ENCODE peak calls at places on chromosomes 1 and 21, in six cellular contexts. Q is mammary epithelial cell, G is retinal pigment epithelial cell, X is body of pancreas, E is endothelial cell, A is AG04450. S is an unnamed sample.

GRCh38 chr1:75587692-75588091 is 23.2 kb downstream of the SLC44A5 start:
- DNase-seq in Q (no peak), G (no peak), X (no peak), E (no peak), A (no peak), S (no peak)

GRCh38 chr1:72284398-72285073 is 2.2 kb upstream of the NEGR1 start:
- DNase-seq in Q (peak), G (peak), X (peak), E (peak), A (peak), S (peak)

GRCh38 chr1:2304921-2305681 is 77.0 kb downstream of the SKI start:
- DNase-seq in Q (no peak), G (no peak), X (no peak), E (no peak), A (no peak), S (no peak)

GRCh38 chr1:153542956-153543737 is 2.4 kb upstream of the S100A5 start:
- DNase-seq in Q (no peak), G (no peak), X (no peak), E (no peak), A (no peak), S (no peak)

GRCh38 chr21:15379776-15380175 is 315.0 kb upstream of the NRIP1 start:
- DNase-seq in Q (peak), G (peak), X (no peak), E (no peak), A (no peak), S (no peak)

GRCh38 chr1:45843474-45843905 is 40.1 kb downstream of the MAST2 start:
- DNase-seq in Q (no peak), G (no peak), X (no peak), E (no peak), A (no peak), S (peak)

GRCh38 chr1:234706199-234706598 is 96.2 kb upstream of the IRF2BP2 start:
- DNase-seq in Q (no peak), G (no peak), X (no peak), E (no peak), A (no peak), S (no peak)

GRCh38 chr1:154014154-154014910 is 23.8 kb downstream of the RPS27 start:
- DNase-seq in Q (peak), G (no peak), X (no peak), E (no peak), A (no peak), S (peak)

GRCh38 chr1:244164563-244164890 is 113.4 kb downstream of the ZBTB18 start:
- DNase-seq in Q (no peak), G (no peak), X (no peak), E (no peak), A (no peak), S (no peak)

GRCh38 chr1:204207136-204207616 is 6.6 kb downstream of the GOLT1A start:
- DNase-seq in Q (peak), G (no peak), X (peak), E (peak), A (no peak), S (peak)

GRCh38 chr1:167491586-167492408 is 26.5 kb downstream of the CD247 start:
- DNase-seq in Q (no peak), G (no peak), X (no peak), E (no peak), A (no peak), S (no peak)

GRCh38 chr1:206467915-206468314 is 2.4 kb upstream of the IKBKE start:
- DNase-seq in Q (no peak), G (no peak), X (peak), E (no peak), A (no peak), S (peak)

GRCh38 chr1:193543259-193543658 is 356.8 kb upstream of the B3GALT2 start:
- DNase-seq in Q (no peak), G (no peak), X (no peak), E (no peak), A (no peak), S (no peak)

GRCh38 chr21:28537371-28538079 is 455.2 kb downstream of the LTN1 start:
- DNase-seq in Q (peak), G (peak), X (no peak), E (no peak), A (peak), S (peak)

GRCh38 chr1:155183775-155184221 is 10.1 kb downstream of the TRIM46 start:
- DNase-seq in Q (no peak), G (no peak), X (no peak), E (no peak), A (no peak), S (no peak)

GRCh38 chr1:77081834-77082233 is 137.4 kb downstream of the PIGK start:
- DNase-seq in Q (no peak), G (no peak), X (no peak), E (no peak), A (no peak), S (no peak)

GRCh38 chr1:208829601-208830000 is 585.4 kb upstream of the PLXNA2 start:
- DNase-seq in Q (peak), G (no peak), X (no peak), E (no peak), A (no peak), S (no peak)

GRCh38 chr1:162632234-162632666 is at the start of gene DDR2:
- DNase-seq in Q (no peak), G (no peak), X (peak), E (no peak), A (peak), S (peak)

GRCh38 chr1:40789675-40790430 is 6.3 kb downstream of the KCNQ4 start:
- DNase-seq in Q (no peak), G (no peak), X (no peak), E (no peak), A (no peak), S (no peak)

GRCh38 chr1:32606972-32607371 is 43.4 kb downstream of the ZBTB8OS start:
- DNase-seq in Q (no peak), G (no peak), X (no peak), E (no peak), A (no peak), S (no peak)

GRCh38 chr1:32613472-32613871 is 36.9 kb downstream of the ZBTB8OS start:
- DNase-seq in Q (no peak), G (no peak), X (no peak), E (no peak), A (no peak), S (no peak)

GRCh38 chr1:32611859-32612188 is 38.5 kb downstream of the ZBTB8OS start:
- DNase-seq in Q (no peak), G (no peak), X (no peak), E (no peak), A (no peak), S (no peak)

GRCh38 chr1:32609180-32609579 is 41.2 kb downstream of the ZBTB8OS start:
- DNase-seq in Q (no peak), G (no peak), X (no peak), E (no peak), A (no peak), S (no peak)

DNA sequence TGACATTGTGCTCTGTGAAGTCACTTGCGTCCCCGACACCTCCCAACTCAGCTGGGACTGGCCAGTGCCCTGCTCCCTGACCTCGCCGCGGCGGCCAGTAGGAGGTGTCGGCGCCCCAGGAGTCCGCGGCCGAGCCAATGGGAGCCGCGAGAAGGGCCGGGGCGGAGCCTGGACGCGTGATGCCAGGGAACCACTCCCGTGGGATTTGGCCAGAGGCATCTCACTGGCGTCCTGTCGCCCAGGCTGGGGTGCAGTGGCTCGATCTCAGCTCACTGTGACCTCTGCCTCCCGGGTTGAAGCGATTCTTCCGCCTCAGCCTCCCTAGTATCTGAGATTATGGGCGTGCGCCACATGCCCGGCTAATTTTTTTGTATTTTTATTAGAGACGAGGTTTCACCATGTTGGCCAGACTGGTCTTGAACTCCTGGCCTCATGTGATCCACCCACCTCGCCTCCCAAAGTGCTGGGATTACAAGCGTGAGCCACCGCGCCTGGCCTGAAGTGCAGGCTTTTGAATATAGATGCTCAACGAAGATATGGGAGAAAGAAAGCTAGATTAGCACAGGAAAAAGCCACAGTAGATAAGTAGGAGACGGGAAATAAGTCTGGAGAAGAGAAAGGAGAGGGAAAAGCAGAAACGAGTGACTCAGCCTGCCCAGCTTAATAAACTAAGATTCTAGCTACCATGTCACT is 38.0 kb downstream of the ZBTB8OS start:
- DNase-seq in Q (peak), G (peak), X (peak), E (peak), A (no peak), S (peak)
- TF ChIP-seq CTCF in Q (peak), G (peak), X (peak), E (no peak), A (no peak), S (peak)

DNA sequence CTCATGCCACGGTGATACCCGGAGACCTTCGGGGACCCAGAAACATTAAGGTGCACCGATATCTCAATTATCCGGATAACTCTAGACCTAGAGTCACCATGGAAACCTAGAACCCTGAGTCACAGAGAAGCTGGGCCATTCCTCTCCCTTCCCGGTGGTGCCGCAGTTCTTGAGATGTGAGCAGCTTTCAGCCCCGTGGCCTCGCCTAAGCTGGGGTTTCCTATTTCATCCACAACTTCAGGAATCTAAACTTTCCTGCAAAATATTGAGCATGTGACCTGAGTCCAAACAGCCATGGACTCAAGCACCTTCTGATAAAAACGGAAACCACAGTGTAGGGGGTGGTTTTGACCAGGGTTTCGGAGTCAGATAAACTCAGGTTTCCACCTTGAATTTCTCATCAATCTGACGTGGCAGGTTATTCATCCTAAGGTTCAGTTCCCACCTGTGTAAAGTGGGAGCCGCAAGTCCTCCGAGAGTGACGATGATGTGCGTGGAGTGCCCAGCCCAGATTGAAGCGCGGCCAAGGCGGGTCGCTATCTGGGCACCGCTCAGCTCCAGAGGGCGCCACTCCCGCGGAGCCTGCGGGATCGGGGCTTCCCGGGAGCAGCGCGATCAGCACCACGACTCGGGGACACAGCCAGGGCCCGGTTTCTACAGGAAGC is 980 bp upstream of the ETS2 start:
- DNase-seq in Q (no peak), G (peak), X (peak), E (peak), A (no peak), S (peak)
- TF ChIP-seq CTCF in Q (peak), G (peak), X (peak), E (no peak), A (peak), S (peak)

GRCh38 chr1:52552505-52553371 is at the start of gene TUT4:
- DNase-seq in Q (peak), G (peak), X (peak), E (peak), A (peak), S (peak)
- TF ChIP-seq CTCF in Q (peak), G (peak), X (no peak), E (peak), A (no peak), S (no peak)

GRCh38 chr1:182446033-182446669 is 3.8 kb upstream of the RGSL1 start:
- DNase-seq in Q (peak), G (peak), X (peak), E (peak), A (no peak), S (peak)
- TF ChIP-seq CTCF in Q (peak), G (peak), X (peak), E (peak), A (peak), S (peak)

GRCh38 chr1:20785907-20786309 is 1.2 kb downstream of the HP1BP3 start:
- DNase-seq in Q (no peak), G (no peak), X (no peak), E (no peak), A (no peak), S (no peak)

GRCh38 chr1:20786310-20787099 is 602 bp downstream of the HP1BP3 start:
- DNase-seq in Q (peak), G (peak), X (peak), E (peak), A (peak), S (peak)

GRCh38 chr1:20788489-20788795 is 1.3 kb upstream of the HP1BP3 start:
- DNase-seq in Q (no peak), G (no peak), X (no peak), E (no peak), A (no peak), S (no peak)

GRCh38 chr1:20787775-20788488 is 825 bp upstream of the HP1BP3 start:
- DNase-seq in Q (no peak), G (no peak), X (peak), E (no peak), A (no peak), S (peak)

GRCh38 chr1:20787100-20787774 is at the start of gene HP1BP3:
- DNase-seq in Q (peak), G (no peak), X (peak), E (peak), A (peak), S (peak)
- TF ChIP-seq CTCF in Q (no peak), G (no peak), X (peak), E (no peak), A (no peak), S (no peak)

GRCh38 chr1:111197598-111198289 is 2.7 kb downstream of the DENND2D start:
- DNase-seq in Q (no peak), G (no peak), X (peak), E (peak), A (no peak), S (peak)
- TF ChIP-seq CTCF in Q (peak), G (peak), X (no peak), E (peak), A (peak), S (no peak)

DNA sequence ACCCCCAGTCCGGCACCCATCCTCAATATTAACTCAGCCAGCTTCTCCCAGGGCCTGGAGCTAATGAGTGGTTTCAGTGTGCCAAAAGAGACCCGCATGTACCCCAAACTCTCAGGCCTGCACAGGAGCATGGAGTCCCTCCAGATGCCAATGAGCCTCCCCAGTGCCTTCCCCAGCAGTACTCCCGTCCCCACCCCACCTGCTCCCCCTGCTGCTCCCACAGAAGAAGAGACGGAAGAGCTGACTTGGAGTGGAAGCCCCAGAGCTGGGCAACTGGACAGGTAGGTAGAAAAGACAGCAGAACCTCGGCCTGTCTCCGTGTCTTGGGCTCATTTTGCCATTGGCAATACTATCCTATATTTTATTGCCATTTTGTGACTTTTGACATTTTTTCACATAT is 45.4 kb upstream of the IPO9 start:
- DNase-seq in Q (no peak), G (no peak), X (no peak), E (no peak), A (no peak), S (no peak)
- TF ChIP-seq CTCF in Q (peak), G (peak), X (no peak), E (no peak), A (peak), S (no peak)

GRCh38 chr1:165467706-165468105 is 22.8 kb upstream of the RXRG start:
- DNase-seq in Q (no peak), G (no peak), X (no peak), E (no peak), A (no peak), S (no peak)

GRCh38 chr1:165468850-165469249 is 23.9 kb upstream of the RXRG start:
- DNase-seq in Q (no peak), G (no peak), X (no peak), E (no peak), A (no peak), S (no peak)

GRCh38 chr1:165463978-165464377 is 19.1 kb upstream of the RXRG start:
- DNase-seq in Q (no peak), G (no peak), X (no peak), E (no peak), A (no peak), S (no peak)
- TF ChIP-seq CTCF in Q (no peak), G (no peak), X (no peak), E (no peak), A (no peak), S (no peak)